ENCODE peak calls at places on chromosomes 5 and 9, in five cellular contexts. One of them, this sample, is unnamed.
A peak's percentile ranks its signal among the peaks of the same experiment; 100 is the strongest.

GRCh38 chr5:60102961-60103683 is 209.6 kb upstream of the PDE4D start:
- DNase-seq in HCT116: no peak
- DNase-seq in endothelial cell: no peak
- DNase-seq in upper lobe of right lung: no peak
- DNase-seq in HFFc6: no peak
- DNase-seq in this sample: no peak

GRCh38 chr5:57499262-57500050 is 16.8 kb upstream of the ACTBL2 start:
- DNase-seq in HCT116: peak; percentile 62
- DNase-seq in endothelial cell: peak; percentile 26
- DNase-seq in upper lobe of right lung: no peak
- DNase-seq in HFFc6: peak; percentile 38
- DNase-seq in this sample: no peak

GRCh38 chr5:104385901-104386300 is 823.3 kb upstream of the NUDT12 start:
- DNase-seq in HCT116: no peak
- DNase-seq in endothelial cell: no peak
- DNase-seq in upper lobe of right lung: no peak
- DNase-seq in HFFc6: no peak
- DNase-seq in this sample: no peak

GRCh38 chr5:115859378-115859777 is 17.6 kb downstream of the AP3S1 start:
- DNase-seq in HCT116: no peak
- DNase-seq in endothelial cell: no peak
- DNase-seq in upper lobe of right lung: no peak
- DNase-seq in HFFc6: peak; percentile 36
- DNase-seq in this sample: no peak

GRCh38 chr9:12708562-12709298 is 15.5 kb downstream of the TYRP1 start:
- DNase-seq in HCT116: peak; percentile 55
- DNase-seq in endothelial cell: no peak
- DNase-seq in upper lobe of right lung: no peak
- DNase-seq in HFFc6: peak; percentile 66
- DNase-seq in this sample: no peak

GRCh38 chr5:174503461-174504265 is 220.7 kb upstream of the MSX2 start:
- DNase-seq in HCT116: peak; percentile 91
- DNase-seq in endothelial cell: no peak
- DNase-seq in upper lobe of right lung: no peak
- DNase-seq in HFFc6: peak; percentile 13
- DNase-seq in this sample: no peak

GRCh38 chr5:136104311-136104975 is 28.2 kb upstream of the SMAD5 start:
- DNase-seq in HCT116: no peak
- DNase-seq in endothelial cell: no peak
- DNase-seq in upper lobe of right lung: no peak
- DNase-seq in HFFc6: no peak
- DNase-seq in this sample: no peak

GRCh38 chr9:79134654-79135053 is 437.1 kb upstream of the TLE4 start:
- DNase-seq in HCT116: peak; percentile 12
- DNase-seq in endothelial cell: peak; percentile 18
- DNase-seq in upper lobe of right lung: no peak
- DNase-seq in HFFc6: peak; percentile 58
- DNase-seq in this sample: no peak

GRCh38 chr5:67089200-67089725 is 107.3 kb downstream of the CD180 start:
- DNase-seq in HCT116: no peak
- DNase-seq in endothelial cell: no peak
- DNase-seq in upper lobe of right lung: no peak
- DNase-seq in HFFc6: peak; percentile 5
- DNase-seq in this sample: no peak

GRCh38 chr5:135625061-135625460 is 46.3 kb upstream of the CXCL14 start:
- DNase-seq in HCT116: no peak
- DNase-seq in endothelial cell: no peak
- DNase-seq in upper lobe of right lung: no peak
- DNase-seq in HFFc6: no peak
- DNase-seq in this sample: no peak

GRCh38 chr5:75260708-75261107 is 24.0 kb upstream of the ANKRD31 start:
- DNase-seq in HCT116: no peak
- DNase-seq in endothelial cell: no peak
- DNase-seq in upper lobe of right lung: no peak
- DNase-seq in HFFc6: no peak
- DNase-seq in this sample: no peak

GRCh38 chr9:4119778-4120554 is 179.9 kb downstream of the GLIS3 start:
- DNase-seq in HCT116: no peak
- DNase-seq in endothelial cell: no peak
- DNase-seq in upper lobe of right lung: no peak
- DNase-seq in HFFc6: no peak
- DNase-seq in this sample: no peak

GRCh38 chr5:88656196-88656935 is 226.6 kb downstream of the MEF2C start:
- DNase-seq in HCT116: no peak
- DNase-seq in endothelial cell: no peak
- DNase-seq in upper lobe of right lung: no peak
- DNase-seq in HFFc6: no peak
- DNase-seq in this sample: no peak

GRCh38 chr5:40594811-40595210 is 84.9 kb upstream of the PTGER4 start:
- DNase-seq in HCT116: no peak
- DNase-seq in endothelial cell: no peak
- DNase-seq in upper lobe of right lung: no peak
- DNase-seq in HFFc6: no peak
- DNase-seq in this sample: no peak

GRCh38 chr9:137240321-137240840 is 706 bp upstream of the TUBB4B start:
- DNase-seq in HCT116: no peak
- DNase-seq in endothelial cell: peak; percentile 46
- DNase-seq in upper lobe of right lung: peak; percentile 93
- DNase-seq in HFFc6: peak; percentile 56
- DNase-seq in this sample: peak; percentile 32

GRCh38 chr5:173907686-173908371 is 19.7 kb downstream of the CPEB4 start:
- DNase-seq in HCT116: no peak
- DNase-seq in endothelial cell: no peak
- DNase-seq in upper lobe of right lung: no peak
- DNase-seq in HFFc6: peak; percentile 55
- DNase-seq in this sample: no peak

GRCh38 chr9:35812025-35812602 is at the start of gene SPAG8:
- DNase-seq in HCT116: peak; percentile 38
- DNase-seq in endothelial cell: peak; percentile 79
- DNase-seq in upper lobe of right lung: peak; percentile 96
- DNase-seq in HFFc6: peak; percentile 99
- DNase-seq in this sample: peak; percentile 55

GRCh38 chr9:113581865-113582697 is 118.6 kb downstream of the RGS3 start:
- DNase-seq in HCT116: no peak
- DNase-seq in endothelial cell: no peak
- DNase-seq in upper lobe of right lung: peak; percentile 89
- DNase-seq in HFFc6: peak; percentile 34
- DNase-seq in this sample: no peak

GRCh38 chr5:13359326-13359725 is 585.2 kb downstream of the DNAH5 start:
- DNase-seq in HCT116: no peak
- DNase-seq in endothelial cell: no peak
- DNase-seq in upper lobe of right lung: no peak
- DNase-seq in HFFc6: no peak
- DNase-seq in this sample: no peak

GRCh38 chr5:96316017-96316416 is 117.0 kb downstream of the PCSK1 start:
- DNase-seq in HCT116: no peak
- DNase-seq in endothelial cell: no peak
- DNase-seq in upper lobe of right lung: no peak
- DNase-seq in HFFc6: no peak
- DNase-seq in this sample: no peak

GRCh38 chr5:61274561-61274960 is 57.5 kb upstream of the ZSWIM6 start:
- DNase-seq in HCT116: no peak
- DNase-seq in endothelial cell: no peak
- DNase-seq in upper lobe of right lung: no peak
- DNase-seq in HFFc6: no peak
- DNase-seq in this sample: no peak

GRCh38 chr9:74642376-74642775 is 145.2 kb downstream of the RORB start:
- DNase-seq in HCT116: no peak
- DNase-seq in endothelial cell: no peak
- DNase-seq in upper lobe of right lung: peak; percentile 81
- DNase-seq in HFFc6: no peak
- DNase-seq in this sample: no peak

GRCh38 chr9:38413283-38413682 is 11.0 kb downstream of the IGFBPL1 start:
- DNase-seq in HCT116: no peak
- DNase-seq in endothelial cell: no peak
- DNase-seq in upper lobe of right lung: no peak
- DNase-seq in HFFc6: no peak
- DNase-seq in this sample: no peak

GRCh38 chr9:86749530-86750275 is 197.6 kb downstream of the GAS1 start:
- DNase-seq in HCT116: no peak
- DNase-seq in endothelial cell: no peak
- DNase-seq in upper lobe of right lung: no peak
- DNase-seq in HFFc6: peak; percentile 54
- DNase-seq in this sample: no peak

GRCh38 chr9:89497978-89498844 is at the start of gene SEMA4D:
- DNase-seq in HCT116: peak; percentile 53
- DNase-seq in endothelial cell: peak; percentile 47
- DNase-seq in upper lobe of right lung: peak; percentile 85
- DNase-seq in HFFc6: no peak
- DNase-seq in this sample: no peak

GRCh38 chr9:134341306-134341705 is 15.1 kb downstream of the RXRA start:
- DNase-seq in HCT116: no peak
- DNase-seq in endothelial cell: no peak
- DNase-seq in upper lobe of right lung: peak; percentile 89
- DNase-seq in HFFc6: no peak
- DNase-seq in this sample: no peak

GRCh38 chr5:82018462-82018861 is 46.6 kb downstream of the ATG10 start:
- DNase-seq in HCT116: no peak
- DNase-seq in endothelial cell: no peak
- DNase-seq in upper lobe of right lung: no peak
- DNase-seq in HFFc6: no peak
- DNase-seq in this sample: no peak

GRCh38 chr5:62779010-62779422 is 200.4 kb downstream of the LRRC70 start:
- DNase-seq in HCT116: peak; percentile 48
- DNase-seq in endothelial cell: peak; percentile 31
- DNase-seq in upper lobe of right lung: no peak
- DNase-seq in HFFc6: peak; percentile 67
- DNase-seq in this sample: no peak

GRCh38 chr5:62778327-62779009 is 199.8 kb downstream of the LRRC70 start:
- DNase-seq in HCT116: no peak
- DNase-seq in endothelial cell: no peak
- DNase-seq in upper lobe of right lung: no peak
- DNase-seq in HFFc6: no peak
- DNase-seq in this sample: no peak

GRCh38 chr5:62780230-62780629 is 201.6 kb downstream of the LRRC70 start:
- DNase-seq in HCT116: no peak
- DNase-seq in endothelial cell: no peak
- DNase-seq in upper lobe of right lung: no peak
- DNase-seq in HFFc6: no peak
- DNase-seq in this sample: no peak

GRCh38 chr5:62783374-62784057 is 204.9 kb downstream of the LRRC70 start:
- DNase-seq in HCT116: no peak
- DNase-seq in endothelial cell: no peak
- DNase-seq in upper lobe of right lung: no peak
- DNase-seq in HFFc6: no peak
- DNase-seq in this sample: no peak

DNA sequence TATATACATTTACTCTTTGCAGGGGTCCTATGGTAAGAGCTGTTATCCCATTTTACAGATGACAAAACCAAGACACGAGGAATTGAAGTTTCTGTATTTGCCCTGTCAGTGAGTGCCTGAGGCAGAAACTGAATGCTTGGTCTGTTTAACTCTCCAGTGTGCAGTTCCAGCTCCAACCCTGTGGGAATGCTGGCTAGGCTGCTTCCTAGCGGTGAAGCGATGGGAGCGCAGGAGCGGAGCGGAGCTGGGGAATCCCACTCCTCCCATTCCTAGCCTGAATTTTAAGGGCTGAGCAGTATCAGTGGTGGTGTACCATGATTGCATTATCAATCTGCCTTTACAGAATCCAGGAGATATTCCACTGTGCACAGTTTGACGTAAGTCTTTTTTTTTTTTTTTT is 202.3 kb downstream of the LRRC70 start:
- DNase-seq in HCT116: no peak
- DNase-seq in endothelial cell: no peak
- DNase-seq in upper lobe of right lung: no peak
- DNase-seq in HFFc6: no peak
- DNase-seq in this sample: no peak
- TF ChIP-seq CTCF in HCT116: no peak
- TF ChIP-seq CTCF in endothelial cell: no peak
- TF ChIP-seq CTCF in upper lobe of right lung: no peak
- TF ChIP-seq CTCF in HFFc6: no peak
- TF ChIP-seq CTCF in this sample: no peak

GRCh38 chr5:9587135-9587534 is 41.3 kb upstream of the SEMA5A start:
- DNase-seq in HCT116: no peak
- DNase-seq in endothelial cell: no peak
- DNase-seq in upper lobe of right lung: no peak
- DNase-seq in HFFc6: no peak
- DNase-seq in this sample: no peak
- TF ChIP-seq CTCF in HCT116: no peak
- TF ChIP-seq CTCF in endothelial cell: no peak
- TF ChIP-seq CTCF in upper lobe of right lung: no peak
- TF ChIP-seq CTCF in HFFc6: no peak
- TF ChIP-seq CTCF in this sample: no peak

DNA sequence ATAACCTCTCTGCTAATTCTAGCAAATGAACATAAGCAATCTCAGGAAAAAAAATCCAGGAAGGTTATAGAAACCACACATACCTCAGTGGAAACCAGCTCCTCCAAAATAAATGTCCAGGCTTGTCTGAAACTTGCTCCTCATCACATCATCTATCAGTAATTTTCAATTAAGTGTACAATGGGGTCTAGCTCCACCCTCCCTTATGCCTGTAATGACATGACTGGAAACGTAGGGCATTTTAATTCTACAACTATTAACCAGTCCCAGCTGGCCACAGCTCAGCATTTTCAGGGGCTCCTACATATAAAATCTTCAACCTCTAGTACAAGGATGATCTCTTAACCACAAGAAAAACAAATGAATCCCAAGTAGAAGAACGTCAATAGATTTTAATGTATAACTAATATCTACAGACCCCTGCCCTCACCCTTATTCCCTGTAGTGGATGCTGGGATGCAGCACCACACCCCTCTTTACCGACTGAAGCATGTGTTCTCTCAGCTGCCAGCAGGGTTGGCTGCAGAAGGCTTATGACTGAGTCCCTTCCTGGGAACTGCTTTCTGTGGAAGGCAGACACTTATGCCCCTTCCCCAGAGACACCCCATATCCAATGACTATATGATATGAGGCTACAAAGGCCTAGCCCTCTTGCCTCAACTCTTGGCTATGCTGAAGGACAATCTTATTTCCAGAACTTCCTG is 6.8 kb downstream of the TSSK1B start:
- DNase-seq in HCT116: no peak
- DNase-seq in endothelial cell: no peak
- DNase-seq in upper lobe of right lung: no peak
- DNase-seq in HFFc6: no peak
- DNase-seq in this sample: no peak
- TF ChIP-seq CTCF in HCT116: no peak
- TF ChIP-seq CTCF in endothelial cell: no peak
- TF ChIP-seq CTCF in upper lobe of right lung: no peak
- TF ChIP-seq CTCF in HFFc6: no peak
- TF ChIP-seq CTCF in this sample: no peak

GRCh38 chr9:121288557-121288873 is 20.6 kb downstream of the GSN start:
- DNase-seq in HCT116: no peak
- DNase-seq in endothelial cell: no peak
- DNase-seq in upper lobe of right lung: no peak
- DNase-seq in HFFc6: no peak
- DNase-seq in this sample: no peak

GRCh38 chr9:121286688-121286972 is 18.7 kb downstream of the GSN start:
- DNase-seq in HCT116: no peak
- DNase-seq in endothelial cell: no peak
- DNase-seq in upper lobe of right lung: no peak
- DNase-seq in HFFc6: no peak
- DNase-seq in this sample: no peak

GRCh38 chr9:121285835-121286687 is 18.1 kb downstream of the GSN start:
- DNase-seq in HCT116: peak; percentile 64
- DNase-seq in endothelial cell: no peak
- DNase-seq in upper lobe of right lung: peak; percentile 68
- DNase-seq in HFFc6: peak; percentile 80
- DNase-seq in this sample: no peak

GRCh38 chr9:121288874-121289553 is 21.1 kb downstream of the GSN start:
- DNase-seq in HCT116: no peak
- DNase-seq in endothelial cell: peak; percentile 33
- DNase-seq in upper lobe of right lung: peak; percentile 76
- DNase-seq in HFFc6: peak; percentile 73
- DNase-seq in this sample: peak; percentile 45

GRCh38 chr9:121286973-121287721 is 19.2 kb downstream of the GSN start:
- DNase-seq in HCT116: peak; percentile 98
- DNase-seq in endothelial cell: peak; percentile 59
- DNase-seq in upper lobe of right lung: peak; percentile 86
- DNase-seq in HFFc6: peak; percentile 88
- DNase-seq in this sample: peak; percentile 60
- TF ChIP-seq CTCF in HCT116: peak; percentile 39
- TF ChIP-seq CTCF in endothelial cell: no peak
- TF ChIP-seq CTCF in upper lobe of right lung: peak; percentile 33
- TF ChIP-seq CTCF in HFFc6: peak; percentile 60
- TF ChIP-seq CTCF in this sample: no peak

This sample was measured in omental fat pad.